ENCODE peak calls at places on chromosomes 1 and 21, in seven cellular contexts. Q is amniotic stem cell; R is Ammon's horn; K is activated naive CD4-positive, alpha-beta T cell; S is WTC11; M is NCI-H1105; T is foreskin keratinocyte. U is an unnamed sample.
A peak's percentile ranks its signal among the peaks of the same experiment; 100 is the strongest.

GRCh38 chr1:17624540-17625256 is 85.2 kb downstream of the ARHGEF10L start:
- DNase-seq in Q (no peak), R (no peak), K (no peak), S (no peak), M (no peak), T (peak; percentile 37), U (peak; percentile 38)

GRCh38 chr1:71641903-71642302 is 561.1 kb upstream of the ZRANB2 start:
- DNase-seq in Q (no peak), R (no peak), K (no peak), S (no peak), M (no peak), T (no peak), U (no peak)

GRCh38 chr1:228307218-228308023 is 99.2 kb downstream of the TRIM11 start:
- DNase-seq in Q (no peak), R (no peak), K (no peak), S (no peak), M (no peak), T (no peak), U (no peak)

GRCh38 chr1:243316366-243316989 is 60.6 kb downstream of the SDCCAG8 start:
- DNase-seq in Q (no peak), R (peak; percentile 92), K (no peak), S (peak; percentile 39), M (no peak), T (no peak), U (no peak)

GRCh38 chr21:15034126-15034848 is 30.5 kb downstream of the NRIP1 start:
- DNase-seq in Q (no peak), R (no peak), K (no peak), S (no peak), M (no peak), T (no peak), U (no peak)

GRCh38 chr1:29372108-29372507 is 135.8 kb downstream of the PTPRU start:
- DNase-seq in Q (no peak), R (no peak), K (no peak), S (no peak), M (no peak), T (no peak), U (no peak)

GRCh38 chr1:240575976-240576666 is 35.8 kb downstream of the GREM2 start:
- DNase-seq in Q (no peak), R (no peak), K (no peak), S (no peak), M (no peak), T (no peak), U (no peak)

GRCh38 chr1:21324368-21325137 is 34.3 kb upstream of the ECE1 start:
- DNase-seq in Q (peak; percentile 73), R (no peak), K (no peak), S (no peak), M (no peak), T (peak; percentile 77), U (peak; percentile 87)

GRCh38 chr1:91502882-91503184 is 2.2 kb downstream of the CDC7 start:
- DNase-seq in Q (no peak), R (no peak), K (no peak), S (no peak), M (no peak), T (no peak), U (no peak)

GRCh38 chr1:173733912-173734311 is 19.1 kb downstream of the KLHL20 start:
- DNase-seq in Q (no peak), R (peak; percentile 13), K (no peak), S (no peak), M (no peak), T (no peak), U (no peak)

GRCh38 chr1:156839426-156840109 is 19.3 kb downstream of the INSRR start:
- DNase-seq in Q (no peak), R (no peak), K (no peak), S (no peak), M (no peak), T (no peak), U (no peak)

GRCh38 chr1:16351449-16351993 is 759 bp downstream of the FBXO42 start:
- DNase-seq in Q (no peak), R (peak; percentile 59), K (no peak), S (no peak), M (peak; percentile 0), T (no peak), U (no peak)

GRCh38 chr21:35643176-35643575 is 417.1 kb downstream of the SETD4 start:
- DNase-seq in Q (no peak), R (no peak), K (no peak), S (no peak), M (no peak), T (peak; percentile 79), U (no peak)

GRCh38 chr1:152188673-152189591 is 29.9 kb upstream of the RPTN start:
- DNase-seq in Q (no peak), R (peak; percentile 57), K (peak; percentile 65), S (peak; percentile 63), M (peak; percentile 6), T (no peak), U (peak; percentile 47)

GRCh38 chr1:101181930-101182329 is 54.9 kb upstream of the S1PR1 start:
- DNase-seq in Q (no peak), R (no peak), K (no peak), S (no peak), M (no peak), T (no peak), U (no peak)

GRCh38 chr21:18340387-18340942 is 63.1 kb downstream of the TMPRSS15 start:
- DNase-seq in Q (no peak), R (no peak), K (no peak), S (no peak), M (no peak), T (no peak), U (no peak)

U was measured in LoVo.